ENCODE peak calls at places on chromosomes 7 and 10, in nine cellular contexts. C, L, U, O, K, V, R, S and Y are unnamed samples.

GRCh38 chr7:52017802-52018679 is 701.4 kb upstream of the COBL start:
- DNase-seq in C (peak; percentile 50), L (no peak), U (peak; percentile 1), O (peak; percentile 78), K (peak; percentile 0), V (no peak), R (peak; percentile 20), S (peak; percentile 9), Y (no peak)

GRCh38 chr7:8443871-8444756 is 10.7 kb downstream of the NXPH1 start:
- DNase-seq in C (peak; percentile 46), L (no peak), U (peak; percentile 5), O (peak; percentile 83), K (no peak), V (no peak), R (no peak), S (no peak), Y (peak; percentile 0)

GRCh38 chr7:30984359-30985107 is 20.8 kb downstream of the GHRHR start:
- DNase-seq in C (no peak), L (peak; percentile 34), U (no peak), O (peak; percentile 74), K (no peak), V (peak; percentile 72), R (no peak), S (peak; percentile 72), Y (peak; percentile 74)

GRCh38 chr7:21967500-21968099 is 21.9 kb upstream of the CDCA7L start:
- DNase-seq in C (no peak), L (no peak), U (peak; percentile 9), O (no peak), K (peak; percentile 10), V (no peak), R (peak; percentile 16), S (no peak), Y (peak; percentile 29)

GRCh38 chr10:71486465-71487114 is 89.9 kb downstream of the CDH23 start:
- DNase-seq in C (peak; percentile 71), L (peak; percentile 36), U (no peak), O (peak; percentile 81), K (peak; percentile 21), V (peak; percentile 53), R (peak; percentile 71), S (peak; percentile 2), Y (peak; percentile 22)

GRCh38 chr7:47576909-47577255 is 5.0 kb downstream of the TNS3 start:
- DNase-seq in C (no peak), L (no peak), U (no peak), O (no peak), K (no peak), V (no peak), R (peak; percentile 35), S (no peak), Y (no peak)

GRCh38 chr7:44581426-44581906 is 565 bp downstream of the TMED4 start:
- DNase-seq in C (peak; percentile 43), L (no peak), U (peak; percentile 29), O (peak; percentile 57), K (peak; percentile 60), V (peak; percentile 41), R (peak; percentile 53), S (peak; percentile 19), Y (peak; percentile 17)

GRCh38 chr7:83732305-83732704 is 83.4 kb upstream of the SEMA3E start:
- DNase-seq in C (no peak), L (no peak), U (no peak), O (no peak), K (no peak), V (no peak), R (no peak), S (peak; percentile 3), Y (no peak)

GRCh38 chr7:131625817-131626372 is 69.5 kb upstream of the PODXL start:
- DNase-seq in C (peak; percentile 71), L (peak; percentile 6), U (no peak), O (peak; percentile 100), K (no peak), V (peak; percentile 98), R (no peak), S (peak; percentile 15), Y (peak; percentile 69)

GRCh38 chr7:51316666-51317581 is at the start of gene COBL:
- DNase-seq in C (peak; percentile 86), L (no peak), U (no peak), O (peak; percentile 73), K (no peak), V (peak; percentile 38), R (peak; percentile 54), S (no peak), Y (no peak)

GRCh38 chr7:133230591-133231194 is 22.2 kb upstream of the EXOC4 start:
- DNase-seq in C (peak; percentile 53), L (peak; percentile 39), U (peak; percentile 44), O (peak; percentile 57), K (peak; percentile 34), V (peak; percentile 51), R (peak; percentile 35), S (peak; percentile 55), Y (peak; percentile 58)

GRCh38 chr7:121797283-121798037 is 75.5 kb upstream of the PTPRZ1 start:
- DNase-seq in C (no peak), L (no peak), U (no peak), O (no peak), K (no peak), V (peak; percentile 15), R (no peak), S (peak; percentile 31), Y (peak; percentile 80)

GRCh38 chr10:7826971-7827370 is 8.7 kb downstream of the TAF3 start:
- DNase-seq in C (peak; percentile 46), L (no peak), U (no peak), O (peak; percentile 91), K (no peak), V (peak; percentile 34), R (no peak), S (peak; percentile 23), Y (peak; percentile 30)

GRCh38 chr7:42456267-42456666 is 219.3 kb upstream of the GLI3 start:
- DNase-seq in C (no peak), L (no peak), U (peak; percentile 74), O (no peak), K (no peak), V (no peak), R (no peak), S (no peak), Y (no peak)

GRCh38 chr7:3787717-3788311 is 486.8 kb downstream of the SDK1 start:
- DNase-seq in C (no peak), L (no peak), U (no peak), O (no peak), K (no peak), V (no peak), R (no peak), S (peak; percentile 25), Y (no peak)

GRCh38 chr10:11881477-11882417 is 58.6 kb downstream of the PROSER2 start:
- DNase-seq in C (peak; percentile 66), L (peak; percentile 94), U (no peak), O (peak; percentile 91), K (no peak), V (peak; percentile 52), R (peak; percentile 37), S (peak; percentile 82), Y (peak; percentile 96)

GRCh38 chr7:106031271-106032029 is 68.4 kb downstream of the CDHR3 start:
- DNase-seq in C (peak; percentile 26), L (no peak), U (peak; percentile 84), O (no peak), K (no peak), V (no peak), R (no peak), S (no peak), Y (no peak)